ENCODE peak calls at places on chromosome 4, in six cellular contexts. T, Q, M, X, F and L are unnamed samples.

GRCh38 chr4:68518889-68519288 is 57.2 kb downstream of the UGT2B17 start:
- DNase-seq in T (no peak), Q (no peak), M (no peak), X (no peak), F (no peak), L (no peak)

GRCh38 chr4:1907848-1908525 is 36.8 kb downstream of the NSD2 start:
- DNase-seq in T (no peak), Q (no peak), M (no peak), X (no peak), F (no peak), L (no peak)

GRCh38 chr4:72858328-72858727 is 211.2 kb downstream of the COX18 start:
- DNase-seq in T (no peak), Q (no peak), M (no peak), X (peak), F (no peak), L (no peak)

GRCh38 chr4:94558392-94558920 is 106.7 kb downstream of the PDLIM5 start:
- DNase-seq in T (no peak), Q (no peak), M (no peak), X (no peak), F (no peak), L (no peak)

GRCh38 chr4:43316813-43317212 is 424.3 kb downstream of the GRXCR1 start:
- DNase-seq in T (no peak), Q (no peak), M (no peak), X (peak), F (no peak), L (no peak)

GRCh38 chr4:98887137-98887536 is 41.8 kb downstream of the EIF4E start:
- DNase-seq in T (no peak), Q (no peak), M (no peak), X (no peak), F (no peak), L (no peak)

GRCh38 chr4:174657472-174657871 is 135.2 kb upstream of the HPGD start:
- DNase-seq in T (no peak), Q (no peak), M (no peak), X (no peak), F (no peak), L (no peak)

GRCh38 chr4:39124885-39125599 is 57.3 kb upstream of the WDR19 start:
- DNase-seq in T (no peak), Q (no peak), M (no peak), X (no peak), F (no peak), L (no peak)

GRCh38 chr4:111066447-111066846 is 443.6 kb upstream of the PITX2 start:
- DNase-seq in T (no peak), Q (no peak), M (no peak), X (no peak), F (no peak), L (no peak)

GRCh38 chr4:6546681-6547447 is 28.1 kb upstream of the MAN2B2 start:
- DNase-seq in T (peak), Q (peak), M (peak), X (peak), F (peak), L (peak)

GRCh38 chr4:92969650-92970370 is 666.0 kb downstream of the GRID2 start:
- DNase-seq in T (no peak), Q (no peak), M (no peak), X (peak), F (no peak), L (peak)

GRCh38 chr4:173169178-173169427 is 492 bp downstream of the GALNT7 start:
- DNase-seq in T (no peak), Q (no peak), M (no peak), X (no peak), F (no peak), L (no peak)

GRCh38 chr4:30181512-30181911 is 538.7 kb upstream of the PCDH7 start:
- DNase-seq in T (no peak), Q (no peak), M (no peak), X (no peak), F (no peak), L (no peak)

GRCh38 chr4:87493147-87493546 is 36.0 kb downstream of the SPARCL1 start:
- DNase-seq in T (no peak), Q (no peak), M (no peak), X (no peak), F (no peak), L (no peak)

GRCh38 chr4:58359590-58359989 is 1249.4 kb upstream of the IGFBP7 start:
- DNase-seq in T (no peak), Q (no peak), M (no peak), X (no peak), F (no peak), L (no peak)

GRCh38 chr4:73964862-73965611 is 16.8 kb downstream of the PF4 start:
- DNase-seq in T (no peak), Q (no peak), M (no peak), X (no peak), F (no peak), L (no peak)

GRCh38 chr4:83109480-83110221 is 4.9 kb downstream of the PLAC8 start:
- DNase-seq in T (peak), Q (no peak), M (peak), X (no peak), F (peak), L (no peak)

GRCh38 chr4:48651869-48652447 is 128.1 kb downstream of the FRYL start:
- DNase-seq in T (no peak), Q (no peak), M (no peak), X (peak), F (no peak), L (no peak)

GRCh38 chr4:78292336-78292735 is 235.2 kb downstream of the FRAS1 start:
- DNase-seq in T (no peak), Q (no peak), M (no peak), X (no peak), F (no peak), L (no peak)

GRCh38 chr4:184978211-184978610 is 40.1 kb upstream of the HELT start:
- DNase-seq in T (no peak), Q (no peak), M (no peak), X (no peak), F (no peak), L (no peak)